ENCODE peak calls at places on chromosomes 3 and 15, in ten cellular contexts. U is kidney, G is IMR-90, K is GM10248, M is cardiac fibroblast, P is HL-60, T is heart left ventricle, E is progenitor cell of endocrine pancreas, L is WTC11, Z is AG04449. J is an unnamed sample.

GRCh38 chr15:44656241-44656640 is 7.2 kb downstream of the SPG11 start:
- DNase-seq in T (no peak), P (no peak), K (no peak), L (no peak), U (no peak), E (no peak), Z (no peak), M (no peak), G (no peak), J (no peak)

GRCh38 chr3:152155654-152156053 is 113.1 kb upstream of the MBNL1 start:
- DNase-seq in U (no peak), Z (no peak), E (no peak), K (no peak), P (no peak), M (no peak), T (no peak), L (no peak), G (no peak), J (no peak)

GRCh38 chr15:59885832-59886231 is 118.3 kb upstream of the FOXB1 start:
- DNase-seq in M (peak), Z (no peak), U (no peak), P (no peak), L (no peak), G (no peak), T (no peak), K (no peak), E (no peak), J (no peak)

GRCh38 chr3:33218446-33219174 is at the start of gene SUSD5:
- DNase-seq in U (peak), M (peak), Z (no peak), T (peak), G (peak), L (peak), P (no peak), E (peak), K (no peak), J (no peak)

GRCh38 chr3:146019508-146019907 is 141.5 kb downstream of the PLOD2 start:
- DNase-seq in E (no peak), U (no peak), K (no peak), G (peak), L (no peak), Z (no peak), T (no peak), P (no peak), M (peak), J (no peak)

GRCh38 chr3:125104639-125105038 is 48.8 kb upstream of the HEG1 start:
- DNase-seq in E (no peak), L (no peak), K (no peak), T (no peak), M (peak), P (no peak), G (peak), U (no peak), Z (no peak), J (no peak)

GRCh38 chr3:39531681-39532080 is 64.2 kb downstream of the MOBP start:
- DNase-seq in U (no peak), G (peak), Z (no peak), K (no peak), T (peak), E (no peak), P (no peak), M (peak), L (no peak), J (no peak)

GRCh38 chr3:196147116-196147515 is 64.1 kb downstream of the ZDHHC19 start:
- DNase-seq in Z (no peak), K (no peak), G (no peak), M (no peak), P (no peak), E (no peak), T (no peak), U (no peak), L (no peak), J (no peak)

GRCh38 chr3:193716155-193716554 is 123.1 kb downstream of the OPA1 start:
- DNase-seq in U (no peak), K (no peak), Z (no peak), P (peak), M (no peak), T (no peak), G (no peak), L (no peak), E (no peak), J (no peak)

GRCh38 chr3:65927576-65927975 is 111.1 kb downstream of the MAGI1 start:
- DNase-seq in M (no peak), Z (no peak), G (peak), T (no peak), P (no peak), L (no peak), E (no peak), U (no peak), K (no peak), J (no peak)

GRCh38 chr3:41033956-41034519 is 165.3 kb upstream of the CTNNB1 start:
- DNase-seq in K (no peak), Z (no peak), T (no peak), U (no peak), G (no peak), L (no peak), M (no peak), E (no peak), P (no peak), J (no peak)
- TF ChIP-seq CTCF in K (no peak), Z (no peak), T (no peak), U (no peak), G (no peak), L (no peak), M (no peak), E (no peak), P (no peak), J (no peak)

GRCh38 chr15:68412218-68412617 is 19.7 kb downstream of the ITGA11 start:
- DNase-seq in K (no peak), P (no peak), M (no peak), L (no peak), Z (no peak), G (no peak), U (peak), T (no peak), E (no peak), J (no peak)
- TF ChIP-seq CTCF in K (no peak), P (no peak), M (no peak), L (no peak), Z (no peak), G (no peak), U (no peak), T (no peak), E (no peak), J (no peak)

DNA sequence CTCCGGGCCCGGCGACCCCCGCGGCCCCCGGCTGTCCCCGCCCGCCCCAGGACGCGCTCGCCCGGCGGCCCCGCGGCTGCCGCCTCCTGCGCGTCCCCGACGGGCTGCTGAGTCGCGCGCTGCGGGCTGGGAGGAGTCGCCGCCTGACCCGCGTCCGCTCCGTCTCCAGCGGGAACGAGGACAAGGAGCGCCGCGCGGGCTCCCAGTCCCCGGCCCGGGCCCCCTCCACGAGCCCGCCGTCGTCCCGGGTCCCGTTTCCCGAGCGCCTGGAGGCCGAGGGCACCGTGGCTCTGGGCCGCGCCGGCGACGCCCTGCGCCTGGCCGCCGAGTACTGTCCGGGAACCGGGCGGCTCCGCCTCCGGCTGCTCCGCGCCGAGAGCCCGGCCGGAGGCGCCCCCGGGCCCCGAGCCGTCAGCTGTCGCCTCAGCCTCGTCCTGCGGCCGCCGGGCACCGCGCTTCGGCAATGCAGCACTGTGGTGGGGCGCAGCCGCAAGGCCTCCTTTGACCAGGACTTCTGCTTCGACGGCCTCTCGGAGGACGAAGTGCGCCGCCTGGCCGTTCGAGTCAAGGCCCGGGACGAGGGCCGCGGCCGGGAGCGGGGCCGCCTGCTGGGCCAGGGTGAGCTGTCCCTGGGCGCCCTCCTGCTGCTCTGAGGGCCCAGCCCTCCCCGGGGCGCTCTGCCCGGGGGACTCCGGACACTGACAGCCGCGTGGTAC is 1.5 kb downstream of the C2CD4A start:
- DNase-seq in M (peak), P (peak), L (peak), Z (no peak), T (peak), E (peak), G (no peak), U (peak), K (peak), J (no peak)
- TF ChIP-seq CTCF in M (no peak), P (no peak), L (no peak), Z (peak), T (no peak), E (peak), G (no peak), U (no peak), K (peak), J (no peak)

DNA sequence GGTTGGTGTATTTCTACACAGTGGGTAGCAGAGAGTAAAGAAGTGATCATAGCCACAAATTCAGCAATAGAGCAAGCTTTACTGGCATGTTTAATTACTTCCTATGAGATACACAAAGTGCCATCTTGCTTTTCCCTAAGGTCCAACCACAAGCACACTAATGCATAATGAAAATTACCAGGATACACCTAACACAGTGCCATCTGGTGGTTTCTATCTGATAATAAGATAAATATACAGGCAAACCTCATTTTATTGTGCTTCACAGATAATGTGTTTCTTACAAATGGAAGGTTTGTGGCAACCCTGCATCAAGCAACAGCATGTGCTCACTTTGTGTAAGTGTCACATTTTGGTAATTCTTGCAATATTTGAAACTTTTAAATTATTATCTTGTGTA is 223.0 kb downstream of the NSUN3 start:
- DNase-seq in Z (no peak), T (no peak), G (no peak), K (no peak), P (no peak), M (peak), L (no peak), E (no peak), U (no peak), J (no peak)
- TF ChIP-seq CTCF in Z (peak), T (peak), G (peak), K (no peak), P (no peak), M (peak), L (no peak), E (peak), U (peak), J (no peak)

DNA sequence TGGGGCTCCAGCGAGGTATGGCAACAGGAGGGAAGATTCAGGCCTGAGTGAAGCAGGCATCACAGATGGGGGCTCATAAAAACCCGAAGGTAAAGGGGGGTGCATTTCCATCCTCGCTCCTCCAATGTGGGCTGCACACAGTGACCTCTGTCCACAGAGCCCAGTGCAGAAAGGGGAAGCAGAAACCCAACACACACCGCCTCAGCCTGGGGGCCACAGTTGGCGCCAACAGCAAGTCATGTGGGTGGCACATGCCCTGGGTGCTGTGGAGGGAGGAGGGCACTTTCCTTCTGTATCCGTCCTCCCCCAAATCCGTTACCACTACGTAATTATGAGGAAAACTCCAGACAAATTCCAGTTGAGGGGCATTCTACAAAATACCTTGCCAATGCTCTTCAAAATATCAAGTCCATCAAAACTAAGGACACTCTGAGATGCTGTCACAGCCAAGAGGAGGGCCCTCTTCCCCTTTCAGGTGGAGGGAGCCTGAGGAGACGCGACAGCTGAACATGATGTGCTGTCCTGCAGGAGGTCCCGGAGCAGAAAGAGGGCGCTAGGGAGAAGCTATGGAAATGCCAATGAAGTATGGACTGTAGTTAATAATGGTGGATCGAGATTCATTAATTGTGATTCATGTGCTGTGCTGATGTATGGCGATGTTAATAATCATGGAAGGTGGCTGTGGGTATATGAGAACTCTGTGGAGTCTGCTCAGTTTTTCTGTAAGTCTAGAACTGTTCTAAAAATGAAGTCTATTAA is 16.4 kb downstream of the APBA2 start:
- DNase-seq in U (no peak), K (no peak), P (no peak), T (no peak), Z (no peak), E (no peak), L (peak), M (no peak), G (no peak), J (no peak)
- TF ChIP-seq CTCF in U (no peak), K (no peak), P (no peak), T (no peak), Z (no peak), E (peak), L (peak), M (peak), G (peak), J (no peak)

GRCh38 chr15:49621327-49622210 is 721 bp downstream of the DTWD1 start:
- DNase-seq in T (no peak), L (no peak), M (peak), Z (no peak), G (no peak), E (no peak), U (no peak), K (no peak), P (peak), J (no peak)

GRCh38 chr15:49622561-49622960 is 1.7 kb downstream of the DTWD1 start:
- DNase-seq in L (no peak), P (no peak), K (no peak), M (peak), U (no peak), Z (no peak), G (no peak), E (no peak), T (no peak), J (no peak)

GRCh38 chr15:49619226-49619625 is 1.4 kb downstream of the FAM227B start:
- DNase-seq in L (no peak), M (no peak), U (no peak), E (no peak), P (peak), T (no peak), K (no peak), G (no peak), Z (no peak), J (no peak)

GRCh38 chr15:49620658-49621326 is at the start of the genes DTWD1 and FAM227B:
- DNase-seq in M (peak), K (peak), L (peak), G (peak), Z (peak), T (peak), E (peak), P (peak), U (peak), J (peak)

GRCh38 chr15:49620174-49620573 is 444 bp downstream of the FAM227B start:
- DNase-seq in Z (no peak), U (no peak), G (peak), L (no peak), M (peak), T (no peak), K (no peak), P (peak), E (no peak), J (no peak)
- TF ChIP-seq CTCF in Z (no peak), U (no peak), G (no peak), L (no peak), M (peak), T (no peak), K (no peak), P (no peak), E (no peak), J (no peak)

GRCh38 chr15:72782993-72783562 is 480 bp downstream of the ADPGK start:
- DNase-seq in K (peak), U (no peak), Z (no peak), T (peak), P (peak), L (no peak), G (peak), M (peak), E (no peak), J (no peak)
- TF ChIP-seq CTCF in K (no peak), U (no peak), Z (no peak), T (no peak), P (no peak), L (no peak), G (no peak), M (peak), E (no peak), J (no peak)